ENCODE peak calls at places on chromosomes 11 and 22, in five cellular contexts. C, I, K, L and D are unnamed samples.

GRCh38 chr11:120129570-120129969 is 8.3 kb downstream of the TRIM29 start:
- DNase-seq in C (no peak), I (no peak), K (no peak), L (no peak), D (peak)

GRCh38 chr11:76661835-76662434 is 8.6 kb downstream of the LRRC32 start:
- DNase-seq in C (peak), I (no peak), K (no peak), L (no peak), D (no peak)

GRCh38 chr11:11218287-11218986 is 134.6 kb downstream of the CSNK2A3 start:
- DNase-seq in C (peak), I (no peak), K (no peak), L (no peak), D (no peak)

GRCh38 chr11:17405232-17406005 is 17.0 kb upstream of the KCNJ11 start:
- DNase-seq in C (peak), I (no peak), K (peak), L (no peak), D (peak)

GRCh38 chr11:44229003-44229570 is 80.9 kb downstream of the ALX4 start:
- DNase-seq in C (no peak), I (no peak), K (no peak), L (no peak), D (no peak)

GRCh38 chr22:48890693-48891554 is 936.7 kb downstream of the BRD1 start:
- DNase-seq in C (no peak), I (no peak), K (no peak), L (no peak), D (no peak)

GRCh38 chr22:36238348-36239149 is 778 bp downstream of the APOL2 start:
- DNase-seq in C (no peak), I (no peak), K (no peak), L (no peak), D (no peak)

GRCh38 chr11:43992834-43993637 is 50.6 kb downstream of the C11orf96 start:
- DNase-seq in C (peak), I (no peak), K (no peak), L (no peak), D (no peak)

GRCh38 chr11:46382644-46383403 is 1.4 kb downstream of the MDK start:
- DNase-seq in C (no peak), I (no peak), K (peak), L (no peak), D (peak)

GRCh38 chr11:102347526-102348331 is 715 bp downstream of the BIRC2 start:
- DNase-seq in C (no peak), I (no peak), K (no peak), L (no peak), D (peak)

GRCh38 chr22:38706101-38706884 is 549 bp downstream of the GTPBP1 start:
- DNase-seq in C (peak), I (peak), K (peak), L (no peak), D (peak)